ENCODE peak calls at places on chromosome 6, in five cellular contexts. Q, P, F, V and K are unnamed samples.
A peak's percentile ranks its signal among the peaks of the same experiment; 100 is the strongest.

GRCh38 chr6:163127587-163127986 is 286.9 kb upstream of the QKI start:
- DNase-seq in Q (no peak), P (no peak), F (no peak), V (no peak), K (no peak)

GRCh38 chr6:144033816-144034540 is 25.9 kb upstream of the PLAGL1 start:
- DNase-seq in Q (no peak), P (no peak), F (peak; percentile 69), V (no peak), K (peak; percentile 71)

GRCh38 chr6:2478200-2478599 is 232.8 kb upstream of the GMDS start:
- DNase-seq in Q (no peak), P (no peak), F (peak; percentile 5), V (no peak), K (peak; percentile 67)

GRCh38 chr6:110517601-110518280 is 41.3 kb upstream of the SLC22A16 start:
- DNase-seq in Q (no peak), P (no peak), F (no peak), V (no peak), K (no peak)

GRCh38 chr6:22551280-22551679 is 18.1 kb upstream of the HDGFL1 start:
- DNase-seq in Q (no peak), P (no peak), F (peak; percentile 59), V (no peak), K (peak; percentile 59)

GRCh38 chr6:160337991-160338390 is 10.2 kb upstream of the SLC22A3 start:
- DNase-seq in Q (no peak), P (no peak), F (no peak), V (no peak), K (no peak)

GRCh38 chr6:160203522-160203921 is 55.1 kb downstream of the SLC22A2 start:
- DNase-seq in Q (no peak), P (no peak), F (no peak), V (no peak), K (no peak)

GRCh38 chr6:134299236-134299635 is 18.7 kb downstream of the SGK1 start:
- DNase-seq in Q (no peak), P (no peak), F (peak; percentile 84), V (no peak), K (peak; percentile 86)

GRCh38 chr6:17394192-17394611 is 807 bp downstream of the CAP2 start:
- DNase-seq in Q (no peak), P (no peak), F (peak; percentile 79), V (peak; percentile 39), K (peak; percentile 80)

GRCh38 chr6:1126036-1126435 is 185.9 kb upstream of the FOXQ1 start:
- DNase-seq in Q (no peak), P (no peak), F (no peak), V (no peak), K (no peak)

GRCh38 chr6:21593412-21593926 is at the start of gene SOX4:
- DNase-seq in Q (peak; percentile 89), P (peak; percentile 92), F (peak; percentile 98), V (peak; percentile 94), K (peak; percentile 95)

GRCh38 chr6:161261325-161261724 is 12.5 kb downstream of the AGPAT4 start:
- DNase-seq in Q (no peak), P (no peak), F (peak; percentile 61), V (no peak), K (peak; percentile 49)

GRCh38 chr6:138161434-138162103 is at the start of gene ARFGEF3:
- DNase-seq in Q (peak; percentile 64), P (peak; percentile 82), F (peak; percentile 1), V (peak; percentile 69), K (peak; percentile 5)